ENCODE peak calls at places on chromosomes 12 and 14, in seven cellular contexts. One of them, this sample, is unnamed.

GRCh38 chr12:2075558-2076195 is 22.9 kb downstream of the CACNA1C start:
- DNase-seq in iPS-NIHi11: no peak
- DNase-seq in NAMALWA: no peak
- DNase-seq in stimulated activated CD8-positive, alpha-beta memory T cell treated with anti-CD3 and anti-CD28 coated beads, Interleukin-7, amount 100 ng/mL, for 1 hour: no peak
- DNase-seq in NCI-H345: no peak
- DNase-seq in germinal center: no peak
- DNase-seq in SW 1271: no peak
- DNase-seq in this sample: no peak

GRCh38 chr12:681857-682256 is 18.6 kb upstream of the NINJ2 start:
- DNase-seq in iPS-NIHi11: no peak
- DNase-seq in NCI-H345: no peak
- DNase-seq in NAMALWA: no peak
- DNase-seq in SW 1271: no peak
- DNase-seq in stimulated activated CD8-positive, alpha-beta memory T cell treated with anti-CD3 and anti-CD28 coated beads, Interleukin-7, amount 100 ng/mL, for 1 hour: no peak
- DNase-seq in germinal center: no peak
- DNase-seq in this sample: no peak

GRCh38 chr12:28269851-28270250 is 79.6 kb downstream of the CCDC91 start:
- DNase-seq in NAMALWA: no peak
- DNase-seq in NCI-H345: no peak
- DNase-seq in germinal center: no peak
- DNase-seq in stimulated activated CD8-positive, alpha-beta memory T cell treated with anti-CD3 and anti-CD28 coated beads, Interleukin-7, amount 100 ng/mL, for 1 hour: no peak
- DNase-seq in SW 1271: no peak
- DNase-seq in iPS-NIHi11: no peak
- DNase-seq in this sample: no peak

GRCh38 chr12:87086118-87086891 is 830.1 kb upstream of the MGAT4C start:
- DNase-seq in NCI-H345: no peak
- DNase-seq in germinal center: no peak
- DNase-seq in SW 1271: no peak
- DNase-seq in NAMALWA: no peak
- DNase-seq in iPS-NIHi11: no peak
- DNase-seq in stimulated activated CD8-positive, alpha-beta memory T cell treated with anti-CD3 and anti-CD28 coated beads, Interleukin-7, amount 100 ng/mL, for 1 hour: no peak
- DNase-seq in this sample: no peak

GRCh38 chr12:12722351-12723146 is 5.4 kb downstream of the CDKN1B start:
- DNase-seq in iPS-NIHi11: no peak
- DNase-seq in NAMALWA: peak
- DNase-seq in SW 1271: peak
- DNase-seq in stimulated activated CD8-positive, alpha-beta memory T cell treated with anti-CD3 and anti-CD28 coated beads, Interleukin-7, amount 100 ng/mL, for 1 hour: no peak
- DNase-seq in NCI-H345: peak
- DNase-seq in germinal center: peak
- DNase-seq in this sample: peak

GRCh38 chr14:23984891-23985607 is 3.7 kb upstream of the DHRS4L2 start:
- DNase-seq in NAMALWA: no peak
- DNase-seq in germinal center: no peak
- DNase-seq in SW 1271: no peak
- DNase-seq in stimulated activated CD8-positive, alpha-beta memory T cell treated with anti-CD3 and anti-CD28 coated beads, Interleukin-7, amount 100 ng/mL, for 1 hour: no peak
- DNase-seq in NCI-H345: no peak
- DNase-seq in iPS-NIHi11: no peak
- DNase-seq in this sample: no peak

GRCh38 chr12:16482726-16483125 is 123.2 kb downstream of the LMO3 start:
- DNase-seq in stimulated activated CD8-positive, alpha-beta memory T cell treated with anti-CD3 and anti-CD28 coated beads, Interleukin-7, amount 100 ng/mL, for 1 hour: no peak
- DNase-seq in NCI-H345: no peak
- DNase-seq in germinal center: no peak
- DNase-seq in NAMALWA: no peak
- DNase-seq in iPS-NIHi11: no peak
- DNase-seq in SW 1271: no peak
- DNase-seq in this sample: no peak

GRCh38 chr14:59634617-59635016 is 58.0 kb upstream of the CCDC175 start:
- DNase-seq in NCI-H345: no peak
- DNase-seq in NAMALWA: no peak
- DNase-seq in stimulated activated CD8-positive, alpha-beta memory T cell treated with anti-CD3 and anti-CD28 coated beads, Interleukin-7, amount 100 ng/mL, for 1 hour: no peak
- DNase-seq in iPS-NIHi11: no peak
- DNase-seq in SW 1271: no peak
- DNase-seq in germinal center: no peak
- DNase-seq in this sample: no peak

GRCh38 chr12:19005257-19005801 is 124.2 kb upstream of the PLEKHA5 start:
- DNase-seq in NCI-H345: no peak
- DNase-seq in SW 1271: no peak
- DNase-seq in germinal center: no peak
- DNase-seq in NAMALWA: no peak
- DNase-seq in stimulated activated CD8-positive, alpha-beta memory T cell treated with anti-CD3 and anti-CD28 coated beads, Interleukin-7, amount 100 ng/mL, for 1 hour: no peak
- DNase-seq in iPS-NIHi11: no peak
- DNase-seq in this sample: no peak

GRCh38 chr12:95277139-95277538 is 59.5 kb downstream of the VEZT start:
- DNase-seq in NCI-H345: no peak
- DNase-seq in NAMALWA: no peak
- DNase-seq in stimulated activated CD8-positive, alpha-beta memory T cell treated with anti-CD3 and anti-CD28 coated beads, Interleukin-7, amount 100 ng/mL, for 1 hour: no peak
- DNase-seq in SW 1271: no peak
- DNase-seq in iPS-NIHi11: no peak
- DNase-seq in germinal center: no peak
- DNase-seq in this sample: no peak

GRCh38 chr14:64234877-64235651 is 59.1 kb downstream of the ESR2 start:
- DNase-seq in NAMALWA: peak
- DNase-seq in germinal center: peak
- DNase-seq in SW 1271: no peak
- DNase-seq in iPS-NIHi11: no peak
- DNase-seq in NCI-H345: peak
- DNase-seq in stimulated activated CD8-positive, alpha-beta memory T cell treated with anti-CD3 and anti-CD28 coated beads, Interleukin-7, amount 100 ng/mL, for 1 hour: no peak
- DNase-seq in this sample: no peak

GRCh38 chr12:14769837-14770494 is 33.3 kb downstream of the WBP11 start:
- DNase-seq in NCI-H345: peak
- DNase-seq in NAMALWA: peak
- DNase-seq in SW 1271: peak
- DNase-seq in germinal center: peak
- DNase-seq in stimulated activated CD8-positive, alpha-beta memory T cell treated with anti-CD3 and anti-CD28 coated beads, Interleukin-7, amount 100 ng/mL, for 1 hour: peak
- DNase-seq in iPS-NIHi11: peak
- DNase-seq in this sample: peak

GRCh38 chr14:20723458-20723857 is 22.2 kb upstream of the EDDM3A start:
- DNase-seq in iPS-NIHi11: peak
- DNase-seq in stimulated activated CD8-positive, alpha-beta memory T cell treated with anti-CD3 and anti-CD28 coated beads, Interleukin-7, amount 100 ng/mL, for 1 hour: no peak
- DNase-seq in NAMALWA: no peak
- DNase-seq in NCI-H345: no peak
- DNase-seq in SW 1271: no peak
- DNase-seq in germinal center: no peak
- DNase-seq in this sample: no peak

GRCh38 chr14:68295316-68295816 is 475.8 kb downstream of the RAD51B start:
- DNase-seq in NAMALWA: no peak
- DNase-seq in iPS-NIHi11: no peak
- DNase-seq in SW 1271: no peak
- DNase-seq in NCI-H345: no peak
- DNase-seq in germinal center: no peak
- DNase-seq in stimulated activated CD8-positive, alpha-beta memory T cell treated with anti-CD3 and anti-CD28 coated beads, Interleukin-7, amount 100 ng/mL, for 1 hour: no peak
- DNase-seq in this sample: no peak

GRCh38 chr12:95424271-95424994 is 49.5 kb upstream of the METAP2 start:
- DNase-seq in stimulated activated CD8-positive, alpha-beta memory T cell treated with anti-CD3 and anti-CD28 coated beads, Interleukin-7, amount 100 ng/mL, for 1 hour: no peak
- DNase-seq in NAMALWA: no peak
- DNase-seq in germinal center: no peak
- DNase-seq in NCI-H345: peak
- DNase-seq in SW 1271: no peak
- DNase-seq in iPS-NIHi11: no peak
- DNase-seq in this sample: no peak

GRCh38 chr12:112413846-112414625 is 4.6 kb upstream of the RPL6 start:
- DNase-seq in iPS-NIHi11: no peak
- DNase-seq in NAMALWA: no peak
- DNase-seq in germinal center: no peak
- DNase-seq in stimulated activated CD8-positive, alpha-beta memory T cell treated with anti-CD3 and anti-CD28 coated beads, Interleukin-7, amount 100 ng/mL, for 1 hour: no peak
- DNase-seq in SW 1271: no peak
- DNase-seq in NCI-H345: no peak
- DNase-seq in this sample: no peak

GRCh38 chr12:54376596-54377468 is 7.7 kb downstream of the ZNF385A start:
- DNase-seq in NAMALWA: no peak
- DNase-seq in germinal center: no peak
- DNase-seq in stimulated activated CD8-positive, alpha-beta memory T cell treated with anti-CD3 and anti-CD28 coated beads, Interleukin-7, amount 100 ng/mL, for 1 hour: no peak
- DNase-seq in iPS-NIHi11: no peak
- DNase-seq in NCI-H345: no peak
- DNase-seq in SW 1271: no peak
- DNase-seq in this sample: no peak

GRCh38 chr12:75672212-75672611 is 160.8 kb upstream of the KRR1 start:
- DNase-seq in germinal center: no peak
- DNase-seq in NCI-H345: no peak
- DNase-seq in NAMALWA: no peak
- DNase-seq in SW 1271: no peak
- DNase-seq in stimulated activated CD8-positive, alpha-beta memory T cell treated with anti-CD3 and anti-CD28 coated beads, Interleukin-7, amount 100 ng/mL, for 1 hour: no peak
- DNase-seq in iPS-NIHi11: no peak
- DNase-seq in this sample: no peak

GRCh38 chr12:104006929-104007328 is 41.3 kb downstream of the TDG start:
- DNase-seq in NAMALWA: no peak
- DNase-seq in germinal center: no peak
- DNase-seq in iPS-NIHi11: no peak
- DNase-seq in SW 1271: no peak
- DNase-seq in stimulated activated CD8-positive, alpha-beta memory T cell treated with anti-CD3 and anti-CD28 coated beads, Interleukin-7, amount 100 ng/mL, for 1 hour: no peak
- DNase-seq in NCI-H345: no peak
- DNase-seq in this sample: no peak

GRCh38 chr12:117105902-117106301 is 6.7 kb upstream of the TESC start:
- DNase-seq in NAMALWA: no peak
- DNase-seq in NCI-H345: no peak
- DNase-seq in iPS-NIHi11: no peak
- DNase-seq in SW 1271: no peak
- DNase-seq in stimulated activated CD8-positive, alpha-beta memory T cell treated with anti-CD3 and anti-CD28 coated beads, Interleukin-7, amount 100 ng/mL, for 1 hour: no peak
- DNase-seq in germinal center: no peak
- DNase-seq in this sample: no peak

GRCh38 chr12:60148109-60148508 is 552.3 kb downstream of the SLC16A7 start:
- DNase-seq in NAMALWA: no peak
- DNase-seq in germinal center: no peak
- DNase-seq in SW 1271: no peak
- DNase-seq in iPS-NIHi11: no peak
- DNase-seq in NCI-H345: no peak
- DNase-seq in stimulated activated CD8-positive, alpha-beta memory T cell treated with anti-CD3 and anti-CD28 coated beads, Interleukin-7, amount 100 ng/mL, for 1 hour: no peak
- DNase-seq in this sample: no peak

GRCh38 chr12:92439397-92439779 is 263.4 kb upstream of the PLEKHG7 start:
- DNase-seq in SW 1271: no peak
- DNase-seq in NCI-H345: no peak
- DNase-seq in stimulated activated CD8-positive, alpha-beta memory T cell treated with anti-CD3 and anti-CD28 coated beads, Interleukin-7, amount 100 ng/mL, for 1 hour: no peak
- DNase-seq in germinal center: no peak
- DNase-seq in iPS-NIHi11: no peak
- DNase-seq in NAMALWA: no peak
- DNase-seq in this sample: no peak

GRCh38 chr12:1853716-1854115 is 33.4 kb downstream of the LRTM2 start:
- DNase-seq in NAMALWA: no peak
- DNase-seq in stimulated activated CD8-positive, alpha-beta memory T cell treated with anti-CD3 and anti-CD28 coated beads, Interleukin-7, amount 100 ng/mL, for 1 hour: no peak
- DNase-seq in germinal center: no peak
- DNase-seq in SW 1271: no peak
- DNase-seq in iPS-NIHi11: no peak
- DNase-seq in NCI-H345: no peak
- DNase-seq in this sample: no peak

GRCh38 chr12:109612975-109613502 is 39.4 kb downstream of the MVK start:
- DNase-seq in iPS-NIHi11: no peak
- DNase-seq in stimulated activated CD8-positive, alpha-beta memory T cell treated with anti-CD3 and anti-CD28 coated beads, Interleukin-7, amount 100 ng/mL, for 1 hour: no peak
- DNase-seq in germinal center: no peak
- DNase-seq in NAMALWA: peak
- DNase-seq in NCI-H345: no peak
- DNase-seq in SW 1271: no peak
- DNase-seq in this sample: peak

GRCh38 chr14:97458302-97459137 is 661.3 kb downstream of the VRK1 start:
- DNase-seq in SW 1271: no peak
- DNase-seq in stimulated activated CD8-positive, alpha-beta memory T cell treated with anti-CD3 and anti-CD28 coated beads, Interleukin-7, amount 100 ng/mL, for 1 hour: peak
- DNase-seq in NCI-H345: no peak
- DNase-seq in iPS-NIHi11: peak
- DNase-seq in germinal center: no peak
- DNase-seq in NAMALWA: no peak
- DNase-seq in this sample: no peak

GRCh38 chr12:104695453-104696148 is 238.9 kb downstream of the CHST11 start:
- DNase-seq in SW 1271: no peak
- DNase-seq in germinal center: peak
- DNase-seq in NAMALWA: peak
- DNase-seq in iPS-NIHi11: no peak
- DNase-seq in NCI-H345: peak
- DNase-seq in stimulated activated CD8-positive, alpha-beta memory T cell treated with anti-CD3 and anti-CD28 coated beads, Interleukin-7, amount 100 ng/mL, for 1 hour: peak
- DNase-seq in this sample: peak

GRCh38 chr12:75660107-75660530 is 148.7 kb upstream of the KRR1 start:
- DNase-seq in SW 1271: no peak
- DNase-seq in NAMALWA: no peak
- DNase-seq in stimulated activated CD8-positive, alpha-beta memory T cell treated with anti-CD3 and anti-CD28 coated beads, Interleukin-7, amount 100 ng/mL, for 1 hour: no peak
- DNase-seq in germinal center: no peak
- DNase-seq in NCI-H345: no peak
- DNase-seq in iPS-NIHi11: no peak
- DNase-seq in this sample: no peak

This sample was measured in Kasumi-1.